ENCODE peak calls at places on chromosomes 13 and 19, in ten cellular contexts. A is choroid plexus epithelial cell; X is BJ; T is CD8-positive, alpha-beta T cell; S is tibial artery; N is AG09309; Y is NB4; R is mucosa of descending colon; Z is left ventricle myocardium inferior; P is Peyer's patch. I is an unnamed sample.

GRCh38 chr19:51660975-51661600 is 14.5 kb upstream of the SIGLEC14 start:
- DNase-seq in X (no peak), Y (peak; percentile 81), R (peak; percentile 55), S (no peak), A (peak; percentile 92), N (peak; percentile 37), T (peak; percentile 41), P (peak; percentile 89), Z (peak; percentile 25), I (peak; percentile 13)

GRCh38 chr19:35079826-35080225 is 35.8 kb upstream of the FXYD3 start:
- DNase-seq in Y (no peak), S (no peak), N (no peak), X (no peak), T (no peak), Z (no peak), R (no peak), A (no peak), P (no peak), I (no peak)

GRCh38 chr13:75258159-75258782 is 223.7 kb downstream of the TBC1D4 start:
- DNase-seq in Z (no peak), T (no peak), P (no peak), R (no peak), S (no peak), X (no peak), A (peak; percentile 81), N (no peak), Y (peak; percentile 51), I (peak; percentile 26)

GRCh38 chr19:44764975-44765948 is 12.4 kb upstream of the CBLC start:
- DNase-seq in S (no peak), X (no peak), Y (peak; percentile 77), Z (no peak), A (no peak), R (peak; percentile 83), P (no peak), T (no peak), N (no peak), I (no peak)

GRCh38 chr19:662207-662961 is 630 bp downstream of the RNF126 start:
- DNase-seq in Z (no peak), A (peak; percentile 47), S (no peak), T (peak; percentile 80), Y (peak; percentile 63), P (peak; percentile 84), N (no peak), X (no peak), R (peak; percentile 84), I (no peak)

GRCh38 chr13:28537149-28537548 is 42.2 kb upstream of the FLT1 start:
- DNase-seq in X (no peak), Y (no peak), Z (no peak), A (no peak), S (no peak), R (no peak), T (no peak), N (no peak), P (no peak), I (no peak)

GRCh38 chr19:39160523-39160861 is 34.9 kb downstream of the PAK4 start:
- DNase-seq in A (peak; percentile 69), Y (no peak), R (no peak), N (peak; percentile 14), Z (peak; percentile 39), X (no peak), T (no peak), S (no peak), P (no peak), I (no peak)

GRCh38 chr13:105343134-105343806 is 1192.2 kb downstream of the EFNB2 start:
- DNase-seq in X (no peak), Y (peak; percentile 3), T (no peak), N (no peak), R (no peak), P (no peak), S (no peak), Z (no peak), A (peak; percentile 56), I (peak; percentile 59)

GRCh38 chr13:87259479-87260083 is 411.6 kb upstream of the SLITRK5 start:
- DNase-seq in A (peak; percentile 32), R (no peak), S (no peak), T (no peak), P (no peak), N (no peak), Z (no peak), Y (no peak), X (no peak), I (no peak)

GRCh38 chr13:97255515-97255999 is 33.4 kb downstream of the MBNL2 start:
- DNase-seq in P (no peak), R (no peak), Y (no peak), N (no peak), T (no peak), S (no peak), A (no peak), X (no peak), Z (no peak), I (no peak)

GRCh38 chr13:113172419-113172926 is 14.0 kb downstream of the PROZ start:
- DNase-seq in X (no peak), Y (no peak), T (no peak), R (no peak), S (no peak), A (no peak), N (no peak), P (no peak), Z (no peak), I (no peak)

GRCh38 chr19:12721656-12722565 is 1.8 kb downstream of the TNPO2 start:
- DNase-seq in X (no peak), P (peak; percentile 52), Y (peak; percentile 77), R (peak; percentile 75), N (no peak), Z (peak; percentile 66), S (peak; percentile 88), A (peak; percentile 89), T (peak; percentile 47), I (no peak)
- H3K4me3 ChIP-seq in X (peak overlapping the region; percentile 67), P (peak overlapping the region; percentile 94), Y (peak overlapping the region; percentile 87), R (peak overlapping the region; percentile 63), N (peak overlapping the region; percentile 77), Z (peak overlapping the region; percentile 83), S (peak overlapping the region; percentile 90), A (peak overlapping the region; percentile 78), T (peak overlapping the region; percentile 81), I (peak overlapping the region; percentile 87)

GRCh38 chr19:19137556-19138109 is 645 bp downstream of the TMEM161A start:
- DNase-seq in X (no peak), Z (no peak), S (no peak), R (peak; percentile 48), T (no peak), A (peak; percentile 12), P (no peak), Y (no peak), N (no peak), I (no peak)

GRCh38 chr19:19133985-19134384 is 4.3 kb downstream of the TMEM161A start:
- DNase-seq in R (no peak), X (no peak), N (no peak), S (no peak), T (no peak), Z (no peak), A (no peak), Y (no peak), P (no peak), I (no peak)

GRCh38 chr19:19131989-19132388 is 6.3 kb downstream of the TMEM161A start:
- DNase-seq in N (no peak), Y (no peak), S (no peak), R (no peak), T (no peak), X (no peak), Z (no peak), A (no peak), P (no peak), I (no peak)

GRCh38 chr19:19132912-19133311 is 5.4 kb downstream of the TMEM161A start:
- DNase-seq in Y (no peak), X (no peak), A (no peak), T (no peak), P (no peak), S (no peak), Z (no peak), R (no peak), N (no peak), I (no peak)

GRCh38 chr19:19134687-19135158 is 3.6 kb downstream of the TMEM161A start:
- DNase-seq in T (peak; percentile 28), Z (peak; percentile 82), A (no peak), P (no peak), N (no peak), Y (peak; percentile 11), X (no peak), R (peak; percentile 44), S (no peak), I (no peak)
- TF ChIP-seq CTCF in T (no peak), Z (no peak), A (no peak), P (no peak), N (no peak), Y (no peak), X (no peak), R (no peak), S (no peak), I (no peak)

DNA sequence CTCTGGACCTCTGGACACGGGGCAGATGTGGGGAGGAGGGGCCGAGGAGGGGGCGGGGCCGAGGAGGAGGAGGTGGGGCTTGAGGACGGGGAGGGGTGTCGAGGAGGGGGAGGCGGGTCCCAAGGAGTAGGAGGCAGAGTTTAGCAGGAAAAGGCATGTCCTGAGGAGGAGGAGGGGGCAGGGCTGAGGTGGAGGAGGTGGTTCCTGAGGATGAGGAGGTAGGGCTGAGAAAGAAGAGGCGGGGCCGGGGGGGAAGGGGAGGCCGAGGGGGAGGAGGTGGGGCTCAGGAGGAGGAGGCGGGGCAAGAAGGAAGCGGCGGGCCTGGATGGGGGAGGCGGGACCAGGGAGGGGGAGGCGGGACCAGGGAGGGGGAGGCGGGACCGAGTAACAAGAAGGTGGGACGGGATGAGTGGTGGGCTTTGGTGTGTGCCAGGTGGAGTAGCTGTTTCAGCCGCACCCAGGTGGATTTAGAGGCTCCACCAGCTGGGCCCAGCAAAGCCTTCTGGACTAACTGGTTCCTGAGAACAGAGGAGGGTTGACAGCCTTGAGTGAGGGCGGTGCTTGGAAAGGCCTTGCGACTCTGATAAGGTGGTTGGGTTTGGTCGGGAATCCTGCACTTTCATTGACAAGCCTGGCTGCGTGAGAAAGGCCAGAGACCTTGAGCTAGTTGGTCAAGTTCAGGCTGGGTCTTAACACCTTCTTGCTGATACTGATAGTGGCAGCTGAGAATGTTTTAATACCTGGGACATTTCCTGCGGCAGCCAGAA is 7.7 kb downstream of the TECR start:
- DNase-seq in R (peak; percentile 90), S (peak; percentile 80), X (no peak), A (peak; percentile 82), T (no peak), Z (peak; percentile 72), N (no peak), Y (peak; percentile 53), P (no peak), I (no peak)
- H3K4me3 ChIP-seq in R (no peak overlapping the region), S (peak overlapping the region; percentile 33), X (no peak overlapping the region), A (peak overlapping the region; percentile 17), T (no peak overlapping the region), Z (peak overlapping the region; percentile 57), N (no peak overlapping the region), Y (no peak overlapping the region), P (no peak overlapping the region), I (no peak overlapping the region)

GRCh38 chr13:109790951-109791605 is 4.7 kb upstream of the IRS2 start:
- DNase-seq in R (no peak), T (peak; percentile 50), P (no peak), Y (peak; percentile 94), A (peak; percentile 77), S (no peak), N (no peak), Z (no peak), X (no peak), I (no peak)
- TF ChIP-seq CTCF in R (no peak), T (peak; percentile 47), P (peak; percentile 50), Y (peak; percentile 81), A (peak; percentile 63), S (no peak), N (peak; percentile 44), Z (peak; percentile 55), X (peak; percentile 50), I (peak; percentile 65)

GRCh38 chr19:40467007-40467565 is 285 bp downstream of the SPTBN4 start:
- DNase-seq in N (no peak), P (no peak), A (no peak), Y (no peak), S (peak; percentile 73), X (no peak), R (peak; percentile 49), T (no peak), Z (no peak), I (no peak)
- H3K4me3 ChIP-seq in N (peak overlapping the region; percentile 40), P (peak overlapping the region; percentile 67), A (peak overlapping the region; percentile 51), Y (no peak overlapping the region), S (peak overlapping the region; percentile 82), X (peak overlapping the region; percentile 36), R (no peak overlapping the region), T (no peak overlapping the region), Z (peak overlapping the region; percentile 75), I (peak overlapping the region; percentile 54)

I was measured in epithelial cell of proximal tubule.